ENCODE peak calls at places on chromosomes 5 and 9, in nine cellular contexts. O is IMR-90; K is CD8-positive, alpha-beta T cell; A is suprapubic skin; W is bronchial epithelial cell; H is epithelial cell of esophagus; F is uterus; N is AG09309; J is heart left ventricle. Z is an unnamed sample.

GRCh38 chr5:160021818-160022446 is 13.0 kb downstream of the TTC1 start:
- DNase-seq in K (peak), J (no peak), W (peak), O (peak), F (peak), N (peak), A (no peak), H (peak), Z (peak)

GRCh38 chr9:114690308-114690707 is 8.3 kb upstream of the TEX48 start:
- DNase-seq in J (no peak), W (no peak), O (no peak), H (no peak), F (no peak), K (no peak), N (no peak), A (no peak), Z (no peak)

GRCh38 chr9:126489604-126490593 is 123.8 kb upstream of the LMX1B start:
- DNase-seq in N (no peak), A (peak), W (no peak), J (peak), K (no peak), H (no peak), O (no peak), F (no peak), Z (no peak)

GRCh38 chr9:70049236-70049635 is 5.6 kb downstream of the MAMDC2 start:
- DNase-seq in F (peak), J (no peak), W (peak), H (peak), N (peak), O (peak), A (peak), K (no peak), Z (peak)

GRCh38 chr5:157265714-157266285 is at the start of gene CYFIP2:
- DNase-seq in J (peak), H (peak), K (peak), F (peak), O (peak), W (no peak), N (no peak), A (peak), Z (no peak)

GRCh38 chr5:179623906-179624741 is 653 bp upstream of the HNRNPH1 start:
- DNase-seq in F (peak), J (peak), K (peak), N (peak), H (peak), O (peak), W (peak), A (peak), Z (peak)

GRCh38 chr5:172735141-172735831 is 35.7 kb downstream of the DUSP1 start:
- DNase-seq in A (no peak), K (no peak), W (no peak), N (no peak), H (no peak), J (no peak), F (no peak), O (no peak), Z (no peak)

GRCh38 chr9:4298255-4299005 is 1.4 kb downstream of the GLIS3 start:
- DNase-seq in K (no peak), F (no peak), N (no peak), A (peak), W (peak), J (peak), O (peak), H (peak), Z (no peak)

GRCh38 chr5:157143127-157143959 is 678 bp upstream of the MED7 start:
- DNase-seq in W (peak), F (peak), O (peak), A (peak), K (peak), J (no peak), H (peak), N (no peak), Z (peak)

GRCh38 chr9:119036969-119037368 is 332.3 kb downstream of the BRINP1 start:
- DNase-seq in J (no peak), A (no peak), H (no peak), O (no peak), K (no peak), F (no peak), W (no peak), N (no peak), Z (no peak)

GRCh38 chr5:179614745-179615144 is 8.7 kb downstream of the HNRNPH1 start:
- DNase-seq in H (no peak), K (no peak), W (no peak), A (peak), N (no peak), J (no peak), F (no peak), O (no peak), Z (no peak)

GRCh38 chr5:6727231-6727630 is 14.0 kb downstream of the TENT4A start:
- DNase-seq in H (no peak), A (peak), K (no peak), F (no peak), N (no peak), O (no peak), J (no peak), W (no peak), Z (no peak)

GRCh38 chr5:127988149-127988755 is 95.3 kb upstream of the SLC12A2 start:
- DNase-seq in N (peak), A (no peak), H (peak), O (peak), F (no peak), J (no peak), K (no peak), W (peak), Z (peak)

GRCh38 chr5:179163236-179164155 is 103.3 kb downstream of the ZNF354C start:
- DNase-seq in H (no peak), A (peak), J (peak), F (peak), O (no peak), N (no peak), W (no peak), K (no peak), Z (no peak)

GRCh38 chr5:116763987-116764866 is 189.6 kb upstream of the SEMA6A start:
- DNase-seq in J (no peak), K (no peak), W (peak), O (no peak), F (no peak), N (no peak), A (no peak), H (peak), Z (peak)

GRCh38 chr5:128774605-128775004 is 190.7 kb upstream of the SLC27A6 start:
- DNase-seq in N (peak), F (no peak), A (no peak), W (peak), J (no peak), K (no peak), H (peak), O (peak), Z (peak)

GRCh38 chr5:101689306-101689705 is 606.8 kb downstream of the SLCO4C1 start:
- DNase-seq in A (no peak), H (no peak), K (no peak), W (no peak), F (no peak), J (no peak), N (no peak), O (no peak), Z (no peak)

GRCh38 chr5:3375586-3376311 is 219.9 kb upstream of the IRX1 start:
- DNase-seq in H (no peak), A (no peak), J (no peak), K (no peak), N (no peak), O (no peak), W (no peak), F (no peak), Z (no peak)

GRCh38 chr5:178279723-178280438 is 47.3 kb upstream of the PHYKPL start:
- DNase-seq in A (peak), N (peak), H (peak), J (peak), W (peak), K (peak), F (peak), O (peak), Z (peak)

GRCh38 chr5:86864022-86864421 is 246.3 kb downstream of the COX7C start:
- DNase-seq in O (no peak), W (no peak), F (no peak), H (no peak), J (no peak), A (no peak), N (no peak), K (no peak), Z (no peak)

GRCh38 chr5:5416733-5417132 is 5.7 kb upstream of the ICE1 start:
- DNase-seq in K (no peak), W (no peak), N (no peak), O (no peak), J (no peak), A (no peak), H (no peak), F (no peak), Z (no peak)

GRCh38 chr9:130197888-130198287 is 25.7 kb downstream of the NCS1 start:
- DNase-seq in O (no peak), A (no peak), K (no peak), H (no peak), W (no peak), J (no peak), F (no peak), N (no peak), Z (no peak)

GRCh38 chr5:68460147-68460760 is 244.7 kb downstream of the PIK3R1 start:
- DNase-seq in N (no peak), W (peak), F (peak), A (no peak), J (no peak), H (peak), O (peak), K (peak), Z (peak)

GRCh38 chr5:177154003-177154643 is 20.6 kb downstream of the NSD1 start:
- DNase-seq in J (no peak), O (peak), H (no peak), A (no peak), K (no peak), N (peak), F (no peak), W (no peak), Z (no peak)

GRCh38 chr5:57725628-57726504 is 243.3 kb upstream of the ACTBL2 start:
- DNase-seq in A (no peak), J (no peak), N (no peak), W (no peak), F (no peak), H (no peak), K (no peak), O (no peak), Z (no peak)

GRCh38 chr9:120353501-120353900 is 226.5 kb downstream of the CDK5RAP2 start:
- DNase-seq in O (peak), W (no peak), H (no peak), K (no peak), A (no peak), N (peak), J (no peak), F (no peak), Z (no peak)

GRCh38 chr5:122967085-122967484 is 69.4 kb downstream of the PPIC start:
- DNase-seq in O (no peak), N (no peak), A (no peak), W (no peak), H (no peak), F (no peak), J (no peak), K (no peak), Z (no peak)

GRCh38 chr9:96425500-96426169 is 7.5 kb upstream of the ZNF367 start:
- DNase-seq in K (no peak), F (no peak), N (no peak), A (no peak), J (no peak), W (no peak), O (no peak), H (no peak), Z (no peak)

GRCh38 chr5:173318881-173319609 is 9.2 kb downstream of the STC2 start:
- DNase-seq in W (no peak), H (no peak), J (no peak), F (no peak), K (no peak), A (peak), N (no peak), O (no peak), Z (no peak)

GRCh38 chr5:91632871-91633270 is 249.8 kb upstream of the ARRDC3 start:
- DNase-seq in N (no peak), W (peak), J (no peak), F (no peak), O (no peak), H (no peak), K (no peak), A (no peak), Z (no peak)

GRCh38 chr9:126705311-126705766 is 91.6 kb downstream of the LMX1B start:
- DNase-seq in J (peak), K (peak), N (no peak), O (peak), W (peak), A (peak), H (peak), F (peak), Z (peak)

DNA sequence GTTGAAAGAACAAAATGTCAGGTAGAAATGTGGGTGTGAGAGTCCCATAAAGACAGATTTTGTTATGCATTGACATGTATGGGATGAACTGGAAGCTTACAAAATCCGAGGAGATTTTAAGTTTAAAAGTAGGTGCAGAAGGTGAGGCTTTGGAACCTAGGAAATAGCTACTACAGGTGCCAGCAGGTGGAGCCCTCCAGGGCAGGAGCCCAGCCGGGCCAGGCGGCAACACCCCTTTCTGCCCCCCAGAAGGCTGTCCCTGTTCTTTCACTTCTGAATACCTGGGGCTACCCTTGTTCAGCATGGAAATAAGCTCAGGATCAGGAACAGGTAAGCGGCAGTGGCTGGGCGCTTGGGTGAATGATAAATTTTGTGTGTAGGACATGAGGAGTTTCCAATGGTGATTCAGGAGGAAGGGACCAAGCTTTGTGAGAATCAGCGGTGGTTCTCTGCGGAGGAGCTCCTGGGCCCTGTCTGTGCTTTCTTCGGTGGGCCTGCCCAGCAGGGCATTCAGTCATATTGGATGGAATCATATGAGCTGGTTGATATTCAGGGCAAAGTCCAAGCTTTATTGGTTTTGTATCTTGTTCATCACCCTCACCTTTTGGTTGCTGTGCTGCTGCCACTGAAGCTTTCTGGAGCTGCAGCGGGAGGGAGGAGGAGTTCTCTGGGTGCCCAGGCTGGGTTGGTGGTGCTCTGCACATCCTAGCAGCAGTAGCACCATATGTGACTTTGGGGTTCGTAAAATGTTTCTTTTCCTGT is 12.3 kb downstream of the PCBD2 start:
- DNase-seq in F (no peak), O (no peak), K (no peak), W (peak), A (no peak), J (no peak), H (peak), N (no peak), Z (no peak)
- TF ChIP-seq CTCF in F (no peak), O (peak), K (no peak), W (peak), A (peak), J (no peak), H (peak), N (no peak), Z (peak)

GRCh38 chr5:32443145-32443540 is 1.4 kb downstream of the ZFR start:
- DNase-seq in F (no peak), H (peak), J (no peak), K (no peak), W (peak), A (no peak), N (no peak), O (peak), Z (peak)

GRCh38 chr5:32444191-32444945 is at the start of gene ZFR:
- DNase-seq in A (peak), N (peak), J (peak), W (peak), H (peak), O (peak), K (peak), F (peak), Z (peak)

GRCh38 chr5:32444946-32445758 is 612 bp upstream of the ZFR start:
- DNase-seq in W (no peak), J (no peak), H (no peak), F (no peak), N (no peak), O (peak), A (no peak), K (no peak), Z (no peak)

GRCh38 chr5:32445831-32446614 is 1.5 kb upstream of the ZFR start:
- DNase-seq in W (no peak), A (no peak), O (no peak), F (no peak), H (no peak), J (no peak), K (no peak), N (no peak), Z (no peak)

GRCh38 chr5:32443541-32444190 is 874 bp downstream of the ZFR start:
- DNase-seq in F (peak), W (peak), N (no peak), J (peak), H (peak), O (peak), K (peak), A (peak), Z (peak)
- H3K4me3 ChIP-seq in F (peak), W (peak), N (peak), J (peak), H (peak), O (peak), K (peak), A (peak), Z (peak)

GRCh38 chr5:112640495-112640894 is 97.2 kb upstream of the APC start:
- DNase-seq in F (no peak), K (no peak), N (no peak), J (no peak), W (no peak), O (no peak), H (no peak), A (no peak), Z (no peak)

GRCh38 chr5:112641515-112642110 is 96.1 kb upstream of the APC start:
- DNase-seq in N (no peak), K (no peak), F (no peak), W (no peak), J (no peak), H (no peak), O (no peak), A (no peak), Z (no peak)

GRCh38 chr5:112643339-112643971 is 94.2 kb upstream of the APC start:
- DNase-seq in F (no peak), O (no peak), N (no peak), K (no peak), W (no peak), A (no peak), J (no peak), H (no peak), Z (no peak)

GRCh38 chr5:112646139-112646941 is 91.3 kb upstream of the APC start:
- DNase-seq in O (no peak), A (no peak), H (no peak), J (no peak), F (no peak), K (no peak), W (no peak), N (no peak), Z (no peak)

GRCh38 chr5:112642885-112643284 is 94.8 kb upstream of the APC start:
- DNase-seq in H (no peak), O (no peak), K (no peak), W (no peak), F (no peak), A (no peak), N (no peak), J (no peak), Z (no peak)
- TF ChIP-seq CTCF in H (no peak), O (no peak), K (no peak), W (no peak), F (no peak), A (no peak), N (no peak), J (no peak), Z (no peak)

DNA sequence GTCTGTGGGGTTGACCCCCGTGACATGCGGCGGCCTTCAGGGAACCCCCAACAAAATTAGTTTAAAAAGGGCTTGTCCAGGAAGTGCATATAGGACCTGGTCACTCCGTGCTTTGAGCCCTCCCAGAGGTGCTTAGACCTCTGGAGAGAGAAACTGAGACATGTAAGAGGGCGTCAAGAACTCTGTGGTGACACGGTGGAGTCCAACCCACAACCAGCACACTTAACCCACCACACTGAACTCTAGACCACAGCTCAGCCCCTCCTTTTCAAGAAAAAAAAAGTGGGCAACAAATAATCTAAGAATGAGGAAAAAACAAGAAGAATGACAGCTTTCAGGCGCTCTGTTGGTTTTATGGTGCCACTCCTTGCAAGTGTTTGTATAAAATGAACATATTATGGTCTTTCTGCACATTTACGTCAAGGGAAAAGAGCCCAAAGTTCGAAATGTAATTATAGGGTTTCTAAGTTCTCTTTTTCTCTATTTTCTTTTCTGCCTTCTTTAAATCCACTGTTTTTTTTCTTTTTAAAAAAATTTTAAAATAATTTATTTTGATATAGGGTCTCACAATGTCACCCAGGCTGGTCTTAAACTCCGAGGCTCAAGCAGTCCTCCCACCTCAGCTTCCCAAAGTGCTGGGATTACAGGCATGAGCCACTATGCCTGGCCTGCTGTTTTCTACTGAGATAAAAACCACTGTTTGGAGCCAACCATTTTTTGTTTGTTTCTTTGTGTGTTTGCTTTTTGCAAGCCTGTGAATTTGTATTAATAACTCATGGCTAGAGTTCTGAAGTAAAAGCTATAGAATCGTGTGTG is 50.1 kb upstream of the SNAPC3 start:
- DNase-seq in O (no peak), W (no peak), N (no peak), H (no peak), J (no peak), F (no peak), A (no peak), K (no peak), Z (peak)
- H3K4me3 ChIP-seq in O (no peak), W (no peak), N (no peak), H (no peak), J (no peak), F (no peak), A (no peak), K (no peak), Z (no peak)

Z was measured in brain microvascular endothelial cell.